ENCODE peak calls at places on chromosomes 11 and 22, in ten cellular contexts. L is NCI-H1092; R is NCI-H345; I is stimulated activated CD4-positive, alpha-beta T cell treated with anti-CD3 and anti-CD28 coated beads, Interleukin-2, amount 100 ng/mL, for 48 hours; C is anterior cingulate cortex; S is esophagus squamous epithelium; V is tibial artery; N is lower leg skin; F is DMS153; U is iris pigment epithelial cell. P is an unnamed sample.

GRCh38 chr11:105211806-105212531 is 72.4 kb upstream of the CARD18 start:
- DNase-seq in U (peak; percentile 66), R (no peak), C (no peak), I (no peak), S (no peak), L (no peak), F (no peak), V (no peak), N (no peak), P (no peak)

GRCh38 chr11:112878228-112878627 is 83.0 kb upstream of the NCAM1 start:
- DNase-seq in R (no peak), C (no peak), U (no peak), F (no peak), I (no peak), V (no peak), S (no peak), L (no peak), N (no peak), P (no peak)

GRCh38 chr22:41991111-41991510 is 7.5 kb upstream of the WBP2NL start:
- DNase-seq in C (no peak), V (no peak), R (no peak), U (no peak), S (no peak), N (peak; percentile 45), L (no peak), F (no peak), I (no peak), P (no peak)

GRCh38 chr11:71178076-71178475 is 74.3 kb downstream of the SHANK2 start:
- DNase-seq in I (no peak), F (no peak), U (no peak), S (no peak), C (no peak), V (no peak), N (no peak), L (no peak), R (no peak), P (no peak)

GRCh38 chr11:88709567-88709966 is 356.2 kb downstream of the GRM5 start:
- DNase-seq in F (peak; percentile 88), S (no peak), I (no peak), C (peak; percentile 16), N (no peak), V (no peak), U (no peak), L (no peak), R (no peak), P (no peak)

GRCh38 chr22:33401291-33401690 is 343.1 kb upstream of the SYN3 start:
- DNase-seq in U (no peak), S (no peak), L (no peak), F (no peak), I (no peak), C (no peak), N (no peak), V (no peak), R (no peak), P (no peak)

GRCh38 chr11:67644042-67644441 is 4.5 kb upstream of the TBX10 start:
- DNase-seq in R (peak; percentile 10), N (peak; percentile 45), C (no peak), U (peak; percentile 9), F (no peak), I (no peak), V (no peak), L (no peak), S (no peak), P (no peak)

GRCh38 chr11:64004590-64004984 is 18.3 kb downstream of the OTUB1 start:
- DNase-seq in I (no peak), U (no peak), F (no peak), S (no peak), V (no peak), N (no peak), L (no peak), R (no peak), C (no peak), P (no peak)

GRCh38 chr22:38870312-38870741 is 1.7 kb downstream of the CBX6 start:
- DNase-seq in C (peak; percentile 55), S (no peak), I (peak; percentile 85), F (peak; percentile 58), V (peak; percentile 95), U (peak; percentile 80), L (peak; percentile 75), R (peak; percentile 75), N (peak; percentile 97), P (peak; percentile 48)

GRCh38 chr11:96366024-96366423 is 23.0 kb upstream of the MAML2 start:
- DNase-seq in S (no peak), L (no peak), R (no peak), C (no peak), F (no peak), I (no peak), N (no peak), U (peak; percentile 5), V (no peak), P (no peak)

GRCh38 chr22:37069719-37070118 is 18.2 kb downstream of the KCTD17 start:
- DNase-seq in R (no peak), U (no peak), S (no peak), I (no peak), N (no peak), F (no peak), V (no peak), L (no peak), C (no peak), P (no peak)

GRCh38 chr22:41848468-41848867 is 15.6 kb downstream of the SREBF2 start:
- DNase-seq in R (no peak), S (no peak), U (peak; percentile 55), F (no peak), N (no peak), V (peak; percentile 59), C (no peak), L (no peak), I (no peak), P (no peak)

GRCh38 chr11:126628790-126629621 is 273.5 kb downstream of the ST3GAL4 start:
- DNase-seq in L (peak; percentile 65), I (no peak), V (no peak), C (peak; percentile 10), F (no peak), N (peak; percentile 80), R (peak; percentile 96), S (no peak), U (no peak), P (no peak)

GRCh38 chr11:128417607-128418324 is 169.6 kb downstream of the ETS1 start:
- DNase-seq in N (no peak), S (no peak), U (peak; percentile 95), R (no peak), L (no peak), I (no peak), C (no peak), V (no peak), F (no peak), P (no peak)

GRCh38 chr11:126332221-126332711 is 23.2 kb upstream of the ST3GAL4 start:
- DNase-seq in L (no peak), I (no peak), V (peak; percentile 72), R (no peak), S (no peak), N (no peak), U (peak; percentile 89), F (no peak), C (no peak), P (no peak)

GRCh38 chr11:64826578-64827450 is 16.5 kb upstream of the MEN1 start:
- DNase-seq in L (no peak), I (no peak), F (no peak), N (no peak), R (no peak), V (no peak), C (no peak), S (no peak), U (no peak), P (no peak)

GRCh38 chr11:125935629-125936199 is 10.1 kb upstream of the VSIG10L2 start:
- DNase-seq in L (no peak), N (peak; percentile 58), S (no peak), R (no peak), V (no peak), F (no peak), U (no peak), C (no peak), I (no peak), P (no peak)

GRCh38 chr11:90722552-90723190 is 499.8 kb upstream of the CHORDC1 start:
- DNase-seq in V (no peak), I (no peak), R (no peak), F (no peak), S (no peak), N (no peak), U (no peak), L (no peak), C (no peak), P (no peak)

GRCh38 chr22:31327786-31328544 is 18.2 kb downstream of the PATZ1 start:
- DNase-seq in U (no peak), N (no peak), R (no peak), S (no peak), I (no peak), L (no peak), F (no peak), C (no peak), V (no peak), P (no peak)

GRCh38 chr11:120894207-120894989 is 129.5 kb upstream of the TBCEL start:
- DNase-seq in C (no peak), U (no peak), L (peak; percentile 50), V (no peak), R (no peak), F (no peak), S (no peak), N (no peak), I (no peak), P (no peak)

GRCh38 chr11:106156290-106156937 is 79.0 kb downstream of the AASDHPPT start:
- DNase-seq in L (peak; percentile 3), F (no peak), C (no peak), R (peak; percentile 11), N (no peak), S (no peak), I (no peak), U (peak; percentile 85), V (no peak), P (peak; percentile 25)

GRCh38 chr22:39748877-39749276 is 144.7 kb downstream of the ENTHD1 start:
- DNase-seq in U (peak; percentile 83), L (no peak), R (peak; percentile 71), F (peak; percentile 81), S (no peak), C (no peak), I (no peak), N (no peak), V (no peak), P (no peak)

GRCh38 chr11:116294630-116295029 is 478.2 kb downstream of the BUD13 start:
- DNase-seq in V (no peak), L (no peak), C (no peak), N (no peak), F (no peak), R (no peak), S (no peak), U (peak; percentile 40), I (no peak), P (no peak)

GRCh38 chr22:39364646-39365405 is 15.0 kb downstream of the SYNGR1 start:
- DNase-seq in R (no peak), I (no peak), S (no peak), F (no peak), L (no peak), N (no peak), V (no peak), C (no peak), U (no peak), P (no peak)

GRCh38 chr11:124748100-124748418 is 4.0 kb downstream of the VSIG2 start:
- DNase-seq in V (no peak), C (no peak), R (no peak), N (no peak), U (no peak), F (no peak), S (no peak), I (no peak), L (no peak), P (no peak)

GRCh38 chr22:49779226-49779625 is 48.4 kb downstream of the BRD1 start:
- DNase-seq in U (no peak), R (no peak), F (no peak), S (no peak), C (no peak), V (no peak), I (no peak), L (no peak), N (no peak), P (no peak)

GRCh38 chr22:36293606-36294292 is 40.8 kb downstream of the APOL1 start:
- DNase-seq in C (no peak), S (no peak), R (no peak), U (no peak), V (no peak), N (no peak), F (no peak), I (no peak), L (no peak), P (no peak)

GRCh38 chr22:50498322-50498861 is 9.1 kb downstream of the LMF2 start:
- DNase-seq in U (peak; percentile 57), I (peak; percentile 67), C (peak; percentile 14), R (peak; percentile 65), S (no peak), N (peak; percentile 92), L (peak; percentile 5), V (peak; percentile 55), F (peak; percentile 75), P (peak; percentile 34)